ENCODE peak calls at places on chromosome 6, in nine cellular contexts. V is nephron progenitor cell; I is fibroblast of lung; K is GM12865; Z is AG10803; M is IMR-90; P is Calu3; T is heart left ventricle; R is CD4-positive, alpha-beta T cell. G is an unnamed sample.

GRCh38 chr6:143034689-143035334 is 25.9 kb upstream of the AIG1 start:
- DNase-seq in V (no peak), I (no peak), K (peak; percentile 66), Z (no peak), M (no peak), P (peak; percentile 5), T (no peak), R (no peak), G (no peak)

GRCh38 chr6:166341915-166342292 is 441 bp downstream of the SFT2D1 start:
- DNase-seq in V (no peak), I (peak; percentile 16), K (no peak), Z (peak; percentile 30), M (no peak), P (no peak), T (no peak), R (no peak), G (no peak)

GRCh38 chr6:150516199-150516598 is 83.5 kb upstream of the PLEKHG1 start:
- DNase-seq in V (no peak), I (no peak), K (no peak), Z (no peak), M (no peak), P (no peak), T (no peak), R (no peak), G (no peak)

GRCh38 chr6:17656644-17657043 is 50.1 kb downstream of the NUP153 start:
- DNase-seq in V (no peak), I (no peak), K (no peak), Z (peak; percentile 40), M (peak; percentile 3), P (no peak), T (no peak), R (no peak), G (no peak)

GRCh38 chr6:117441824-117442264 is 16.1 kb upstream of the ROS1 start:
- DNase-seq in V (no peak), I (peak; percentile 86), K (no peak), Z (peak; percentile 87), M (peak; percentile 68), P (peak; percentile 38), T (no peak), R (no peak), G (no peak)

GRCh38 chr6:7047071-7047470 is 60.7 kb upstream of the RREB1 start:
- DNase-seq in V (no peak), I (no peak), K (no peak), Z (no peak), M (no peak), P (no peak), T (no peak), R (no peak), G (no peak)

GRCh38 chr6:23535071-23535470 is 590.9 kb upstream of the NRSN1 start:
- DNase-seq in V (no peak), I (no peak), K (no peak), Z (no peak), M (no peak), P (no peak), T (no peak), R (no peak), G (no peak)

GRCh38 chr6:42045538-42046460 is 4.5 kb upstream of the TAF8 start:
- DNase-seq in V (no peak), I (peak; percentile 96), K (peak; percentile 66), Z (peak; percentile 21), M (peak; percentile 73), P (peak; percentile 78), T (peak; percentile 91), R (peak; percentile 79), G (peak; percentile 61)

GRCh38 chr6:106064766-106065165 is 21.4 kb upstream of the PRDM1 start:
- DNase-seq in V (no peak), I (no peak), K (no peak), Z (peak; percentile 31), M (peak; percentile 37), P (no peak), T (no peak), R (no peak), G (no peak)

GRCh38 chr6:11911535-11911934 is 100.6 kb upstream of the HIVEP1 start:
- DNase-seq in V (no peak), I (no peak), K (no peak), Z (peak; percentile 81), M (peak; percentile 29), P (no peak), T (no peak), R (no peak), G (no peak)

GRCh38 chr6:35919827-35920751 is 809 bp downstream of the SRPK1 start:
- DNase-seq in V (peak; percentile 40), I (peak; percentile 63), K (peak; percentile 57), Z (peak; percentile 40), M (peak; percentile 78), P (peak; percentile 67), T (peak; percentile 20), R (peak; percentile 25), G (peak; percentile 43)

GRCh38 chr6:136228811-136229210 is 21.3 kb downstream of the MTFR2 start:
- DNase-seq in V (no peak), I (no peak), K (peak; percentile 13), Z (no peak), M (no peak), P (no peak), T (no peak), R (no peak), G (no peak)

GRCh38 chr6:117317261-117317660 is 51.9 kb downstream of the VGLL2 start:
- DNase-seq in V (no peak), I (peak; percentile 14), K (peak; percentile 19), Z (peak; percentile 8), M (peak; percentile 6), P (peak; percentile 10), T (no peak), R (no peak), G (no peak)

GRCh38 chr6:38279423-38279822 is 360.3 kb downstream of the BTBD9 start:
- DNase-seq in V (no peak), I (no peak), K (no peak), Z (peak; percentile 33), M (no peak), P (no peak), T (no peak), R (no peak), G (no peak)
- TF ChIP-seq CTCF in V (no peak), I (peak; percentile 26), K (peak; percentile 1), Z (peak; percentile 58), M (peak; percentile 33), P (no peak), T (no peak), R (no peak), G (no peak)

GRCh38 chr6:26122793-26123674 is 35.8 kb downstream of the HFE start:
- DNase-seq in V (peak; percentile 73), I (peak; percentile 100), K (peak; percentile 99), Z (peak; percentile 99), M (peak; percentile 99), P (peak; percentile 97), T (peak; percentile 98), R (peak; percentile 92), G (peak; percentile 84)
- TF ChIP-seq CTCF in V (no peak), I (no peak), K (no peak), Z (peak; percentile 3), M (no peak), P (no peak), T (no peak), R (no peak), G (no peak)

GRCh38 chr6:161200610-161201201 is 73.2 kb downstream of the AGPAT4 start:
- DNase-seq in V (no peak), I (no peak), K (no peak), Z (no peak), M (no peak), P (no peak), T (no peak), R (no peak), G (no peak)
- TF ChIP-seq CTCF in V (no peak), I (peak; percentile 14), K (no peak), Z (no peak), M (peak; percentile 7), P (no peak), T (no peak), R (no peak), G (no peak)

GRCh38 chr6:80001337-80001736 is 3.1 kb upstream of the TTK start:
- DNase-seq in V (no peak), I (no peak), K (no peak), Z (no peak), M (no peak), P (no peak), T (no peak), R (no peak), G (no peak)

GRCh38 chr6:79993911-79994309 is 10.5 kb upstream of the TTK start:
- DNase-seq in V (no peak), I (no peak), K (no peak), Z (no peak), M (no peak), P (no peak), T (no peak), R (no peak), G (no peak)

GRCh38 chr6:79993012-79993910 is 11.2 kb upstream of the TTK start:
- DNase-seq in V (no peak), I (no peak), K (no peak), Z (no peak), M (no peak), P (no peak), T (no peak), R (no peak), G (no peak)

DNA sequence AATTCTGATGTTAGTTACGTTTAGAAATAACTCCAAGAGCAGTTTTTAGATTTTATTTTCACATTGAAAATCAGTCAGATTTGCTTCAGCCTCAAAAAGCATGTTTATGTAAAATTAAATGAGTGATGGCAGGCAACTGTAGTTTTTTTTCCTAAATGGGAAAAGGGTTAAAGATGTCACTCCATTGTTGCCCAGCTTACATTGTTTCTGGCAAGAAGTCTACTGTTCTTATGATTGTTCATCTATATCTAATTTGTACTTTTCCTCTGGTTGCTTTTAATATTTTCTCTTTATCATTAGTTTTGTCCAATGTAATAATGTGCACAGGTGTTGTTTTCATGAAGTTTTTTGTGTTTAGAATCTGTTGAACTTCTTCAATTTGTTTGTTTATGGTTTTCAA is 6.7 kb upstream of the TTK start:
- DNase-seq in V (no peak), I (no peak), K (no peak), Z (no peak), M (no peak), P (no peak), T (no peak), R (no peak), G (no peak)
- TF ChIP-seq CTCF in V (no peak), I (no peak), K (no peak), Z (no peak), M (no peak), P (no peak), T (no peak), R (no peak), G (no peak)

DNA sequence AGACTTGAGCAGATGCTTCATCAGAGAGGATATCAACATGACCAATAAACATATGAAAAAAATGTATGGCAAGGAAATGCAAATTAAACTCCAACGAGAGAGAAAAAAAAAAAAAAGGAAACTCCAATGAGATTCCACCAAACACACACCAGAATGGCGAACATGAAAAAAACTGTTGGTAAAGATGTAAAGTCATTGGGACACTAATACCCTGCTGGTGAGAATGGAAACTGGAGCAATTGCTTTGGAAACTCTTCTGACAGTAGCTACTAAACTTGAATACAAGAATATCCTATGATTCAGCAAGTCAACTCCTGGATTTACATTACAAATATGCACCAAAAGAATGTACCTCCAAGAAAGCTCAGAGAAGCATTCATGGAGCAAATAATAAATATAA is 260.7 kb upstream of the ECI2 start:
- DNase-seq in V (no peak), I (no peak), K (no peak), Z (no peak), M (peak; percentile 35), P (no peak), T (no peak), R (no peak), G (no peak)
- TF ChIP-seq CTCF in V (no peak), I (no peak), K (no peak), Z (no peak), M (peak; percentile 8), P (no peak), T (no peak), R (no peak), G (no peak)

G was measured in GM13976.